ENCODE peak calls at places on chromosomes 2 and 18, in four cellular contexts. S, J, Z and H are unnamed samples.

GRCh38 chr2:57881998-57882884 is 164.4 kb upstream of the VRK2 start:
- DNase-seq in J (peak; percentile 67), Z (no peak), S (no peak), H (no peak)

GRCh38 chr2:28583899-28584553 is 88.2 kb downstream of the PLB1 start:
- DNase-seq in J (peak; percentile 99), S (peak; percentile 93), Z (peak; percentile 21), H (peak; percentile 50)

GRCh38 chr2:220956429-220956828 is 615.7 kb downstream of the EPHA4 start:
- DNase-seq in Z (no peak), J (no peak), S (no peak), H (no peak)

GRCh38 chr2:162840598-162841246 is 2.2 kb upstream of the KCNH7 start:
- DNase-seq in Z (peak; percentile 57), S (no peak), J (peak; percentile 4), H (peak; percentile 45)

GRCh38 chr2:239216614-239217273 is 184.1 kb downstream of the HDAC4 start:
- DNase-seq in Z (no peak), J (no peak), S (no peak), H (peak; percentile 19)

GRCh38 chr2:40448476-40449079 is 3.3 kb downstream of the SLC8A1 start:
- DNase-seq in Z (no peak), S (no peak), J (peak; percentile 20), H (no peak)

GRCh38 chr2:130756041-130756720 is 841 bp downstream of the AMER3 start:
- DNase-seq in S (no peak), Z (peak; percentile 35), J (peak; percentile 23), H (no peak)

GRCh38 chr2:80461505-80462197 is 157.1 kb upstream of the LRRTM1 start:
- DNase-seq in Z (no peak), S (no peak), J (no peak), H (no peak)

GRCh38 chr2:229226372-229226771 is 44.7 kb downstream of the PID1 start:
- DNase-seq in S (peak; percentile 68), Z (no peak), J (no peak), H (no peak)

GRCh38 chr2:189268763-189269162 is 89.2 kb upstream of the COL5A2 start:
- DNase-seq in S (no peak), Z (no peak), J (no peak), H (no peak)

GRCh38 chr2:263774-264492 is at the start of gene SH3YL1:
- DNase-seq in J (no peak), S (no peak), Z (peak; percentile 82), H (peak; percentile 87)

GRCh38 chr18:55515946-55516710 is 71.9 kb downstream of the TCF4 start:
- DNase-seq in J (no peak), S (no peak), Z (no peak), H (no peak)

GRCh38 chr2:13240061-13240460 is 523.3 kb downstream of the TRIB2 start:
- DNase-seq in J (no peak), S (no peak), Z (no peak), H (no peak)

GRCh38 chr18:27315001-27315400 is 129.9 kb upstream of the CHST9 start:
- DNase-seq in J (no peak), S (no peak), Z (no peak), H (no peak)

GRCh38 chr18:79921984-79922965 is 29.2 kb downstream of the SLC66A2 start:
- DNase-seq in Z (peak; percentile 1), S (peak; percentile 53), J (no peak), H (peak; percentile 11)

GRCh38 chr2:190748966-190749365 is 100.1 kb downstream of the NAB1 start:
- DNase-seq in J (no peak), Z (no peak), S (no peak), H (no peak)

GRCh38 chr18:47931707-47932103 is 1.2 kb upstream of the SMAD2 start:
- DNase-seq in Z (no peak), S (no peak), J (no peak), H (peak; percentile 32)

GRCh38 chr2:240966906-240967680 is 31.3 kb upstream of the SNED1 start:
- DNase-seq in Z (no peak), S (peak; percentile 65), J (no peak), H (peak; percentile 51)

GRCh38 chr2:119223521-119224390 is at the start of gene STEAP3:
- DNase-seq in S (peak; percentile 88), Z (peak; percentile 91), J (peak; percentile 69), H (peak; percentile 93)

GRCh38 chr2:199259671-199260070 is 198.1 kb downstream of the SATB2 start:
- DNase-seq in J (no peak), S (no peak), Z (no peak), H (no peak)

GRCh38 chr2:83633435-83633834 is 825.6 kb downstream of the SUCLG1 start:
- DNase-seq in S (no peak), Z (no peak), J (no peak), H (no peak)

GRCh38 chr2:20188851-20189250 is 36.1 kb downstream of the SDC1 start:
- DNase-seq in S (no peak), Z (no peak), J (no peak), H (no peak)

GRCh38 chr18:6449213-6449612 is 34.5 kb upstream of the L3MBTL4 start:
- DNase-seq in S (no peak), Z (no peak), J (no peak), H (no peak)

GRCh38 chr2:96152301-96153165 is 7.3 kb upstream of the DUSP2 start:
- DNase-seq in J (no peak), S (peak; percentile 45), Z (no peak), H (no peak)

GRCh38 chr2:42331569-42332284 is 29.3 kb downstream of the COX7A2L start:
- DNase-seq in J (no peak), S (no peak), Z (no peak), H (no peak)

GRCh38 chr2:111716901-111717635 is 166.9 kb downstream of the ANAPC1 start:
- DNase-seq in J (no peak), S (no peak), Z (no peak), H (no peak)

GRCh38 chr18:29378739-29379138 is 1201.8 kb upstream of the CDH2 start:
- DNase-seq in S (no peak), Z (no peak), J (no peak), H (no peak)

GRCh38 chr2:70123051-70123828 is 36.0 kb downstream of the PCBP1 start:
- DNase-seq in Z (peak; percentile 78), S (peak; percentile 83), J (no peak), H (peak; percentile 66)

GRCh38 chr2:134260726-134261125 is 6.9 kb downstream of the MGAT5 start:
- DNase-seq in J (no peak), S (no peak), Z (no peak), H (no peak)

GRCh38 chr2:230986520-230987136 is 9.3 kb upstream of the SPATA3 start:
- DNase-seq in Z (no peak), S (no peak), J (no peak), H (no peak)

GRCh38 chr2:230987137-230988020 is 8.5 kb upstream of the SPATA3 start:
- DNase-seq in Z (peak; percentile 67), J (peak; percentile 88), S (peak; percentile 84), H (peak; percentile 87)

GRCh38 chr2:230982528-230982927 is 13.4 kb upstream of the SPATA3 start:
- DNase-seq in S (no peak), Z (no peak), J (no peak), H (no peak)

GRCh38 chr2:230983566-230983965 is 12.4 kb upstream of the SPATA3 start:
- DNase-seq in J (no peak), S (no peak), Z (no peak), H (no peak)

DNA sequence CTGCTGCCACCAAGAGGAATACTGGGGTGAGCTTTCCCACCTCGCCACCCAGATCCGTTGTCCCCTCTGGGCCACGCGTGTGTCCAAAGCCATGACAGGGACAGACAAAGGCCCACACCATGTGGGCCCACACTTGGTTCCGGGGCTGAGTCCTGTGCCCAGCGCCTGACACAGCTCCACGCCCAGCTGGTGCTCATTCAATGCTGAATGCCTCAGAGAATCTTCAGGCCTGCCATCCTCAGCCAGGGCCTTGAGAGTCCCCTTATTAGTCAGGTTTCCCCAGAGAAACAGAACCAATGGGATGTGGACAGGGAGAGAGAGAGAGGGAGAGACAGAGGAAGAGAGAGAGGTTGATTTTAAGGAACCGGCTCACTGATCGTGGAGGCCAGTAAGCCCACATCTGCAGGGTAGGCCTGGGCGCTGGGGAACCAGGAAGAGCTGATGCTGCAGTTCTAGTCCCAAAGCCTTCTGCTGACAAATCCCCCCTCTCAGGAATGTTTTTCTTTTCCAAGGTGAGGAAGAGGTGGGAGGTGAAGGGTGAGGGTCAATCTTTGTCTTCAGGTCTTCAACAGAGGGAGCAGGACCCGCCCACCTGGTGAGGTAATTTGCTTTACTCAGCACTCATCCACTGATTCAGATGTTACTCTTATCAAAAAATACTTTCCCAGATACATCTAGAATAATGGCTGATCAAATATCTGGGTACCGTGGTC is 10.2 kb upstream of the SPATA3 start:
- DNase-seq in S (no peak), Z (no peak), J (no peak), H (no peak)
- TF ChIP-seq CTCF in S (no peak), Z (no peak), J (no peak), H (no peak)

GRCh38 chr2:23651187-23651983 is 266.4 kb downstream of the KLHL29 start:
- DNase-seq in S (no peak), Z (no peak), J (no peak), H (no peak)
- H3K27ac ChIP-seq in S (no peak overlapping the region), Z (no peak overlapping the region), J (no peak overlapping the region), H (no peak overlapping the region)

DNA sequence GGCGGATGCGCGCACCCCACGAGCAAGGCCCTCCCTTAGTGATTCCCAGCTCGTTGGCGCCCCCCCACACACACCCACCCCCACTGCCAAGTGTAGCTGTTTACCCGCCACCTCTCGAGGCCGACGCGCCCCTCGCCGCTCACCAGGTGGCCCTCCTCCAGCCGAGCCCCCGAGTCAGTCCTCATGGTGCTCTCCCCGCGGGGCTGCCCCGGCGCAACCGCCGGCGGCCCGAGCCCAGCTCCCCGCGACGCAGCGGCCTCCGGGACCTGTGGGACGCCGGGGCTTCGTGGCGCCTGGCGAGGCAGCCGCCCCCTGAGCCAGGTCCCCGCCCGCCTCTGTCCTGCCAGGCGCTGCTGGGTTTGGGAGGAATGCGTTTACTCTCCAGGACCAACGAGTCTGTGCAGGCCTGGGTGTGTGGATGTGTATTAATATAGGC is at the start of gene TMEM237:
- DNase-seq in J (peak; percentile 28), S (peak; percentile 82), Z (no peak), H (peak; percentile 27)
- TF ChIP-seq CTCF in J (peak; percentile 10), S (no peak), Z (no peak), H (no peak)

GRCh38 chr2:219248845-219249202 is 3.5 kb downstream of the STK16 start:
- DNase-seq in Z (no peak), J (no peak), S (no peak), H (no peak)
- H3K27ac ChIP-seq in Z (peak overlapping the region; percentile 90), J (peak overlapping the region; percentile 90), S (peak overlapping the region; percentile 86), H (peak overlapping the region; percentile 92)